ENCODE peak calls at places on chromosomes 1 and 21, in four cellular contexts. A, K, E and Y are unnamed samples.

GRCh38 chr1:53549287-53549686 is 90.1 kb downstream of the DMRTB1 start:
- DNase-seq in A (no peak), K (no peak), E (no peak), Y (no peak)

GRCh38 chr1:39391741-39392679 is 99.4 kb upstream of the BMP8A start:
- DNase-seq in A (peak), K (no peak), E (peak), Y (peak)

GRCh38 chr1:65825736-65826135 is 33.0 kb downstream of the PDE4B start:
- DNase-seq in A (no peak), K (no peak), E (no peak), Y (no peak)

GRCh38 chr21:34202553-34203332 is 129.4 kb downstream of the MRPS6 start:
- DNase-seq in A (no peak), K (no peak), E (peak), Y (no peak)

GRCh38 chr1:153957744-153958110 is 685 bp downstream of the CRTC2 start:
- DNase-seq in A (no peak), K (no peak), E (peak), Y (peak)

GRCh38 chr21:41970099-41970391 is 16.2 kb upstream of the C2CD2 start:
- DNase-seq in A (no peak), K (no peak), E (no peak), Y (peak)

GRCh38 chr1:25657121-25657521 is 40.5 kb downstream of the MAN1C1 start:
- DNase-seq in A (no peak), K (no peak), E (no peak), Y (no peak)

GRCh38 chr1:60978421-60979357 is 103.7 kb upstream of the NFIA start:
- DNase-seq in A (peak), K (peak), E (peak), Y (no peak)

GRCh38 chr1:206469411-206469932 is 804 bp upstream of the IKBKE start:
- DNase-seq in A (no peak), K (peak), E (peak), Y (no peak)

GRCh38 chr1:36349241-36349671 is 25.8 kb upstream of the EVA1B start:
- DNase-seq in A (peak), K (no peak), E (no peak), Y (peak)

GRCh38 chr21:14271053-14271452 is 55.1 kb downstream of the RBM11 start:
- DNase-seq in A (no peak), K (no peak), E (no peak), Y (no peak)